ENCODE peak calls at places on chromosomes 6 and 20, in five cellular contexts. T, R, D, G and Y are unnamed samples.

GRCh38 chr6:87481936-87482335 is 9.2 kb downstream of the SLC35A1 start:
- DNase-seq in D (no peak), R (no peak), G (no peak), T (no peak), Y (no peak)

GRCh38 chr20:56987992-56988391 is 278.4 kb downstream of the BMP7 start:
- DNase-seq in G (no peak), T (no peak), D (no peak), R (no peak), Y (no peak)

GRCh38 chr20:8129211-8129986 is 2.7 kb upstream of the PLCB1 start:
- DNase-seq in D (no peak), G (no peak), T (no peak), R (no peak), Y (no peak)

GRCh38 chr6:144214029-144214428 is 63.7 kb downstream of the STX11 start:
- DNase-seq in D (no peak), T (no peak), G (no peak), R (no peak), Y (no peak)

GRCh38 chr6:15464211-15464725 is 198.6 kb downstream of the DTNBP1 start:
- DNase-seq in T (peak; percentile 73), G (peak; percentile 24), R (no peak), D (peak; percentile 56), Y (no peak)

GRCh38 chr6:128305976-128306375 is 214.4 kb downstream of the PTPRK start:
- DNase-seq in R (no peak), G (no peak), T (no peak), D (no peak), Y (no peak)

GRCh38 chr6:90195094-90195793 is 101.4 kb downstream of the BACH2 start:
- DNase-seq in G (no peak), R (no peak), D (no peak), T (no peak), Y (no peak)

GRCh38 chr6:41785689-41786450 is 1.6 kb upstream of the TOMM6 start:
- DNase-seq in G (no peak), D (no peak), T (no peak), R (no peak), Y (no peak)

GRCh38 chr6:160810238-160810637 is 108.2 kb downstream of the PLG start:
- DNase-seq in D (no peak), T (no peak), G (no peak), R (no peak), Y (no peak)

GRCh38 chr6:126033696-126034095 is 47.4 kb downstream of the TRMT11 start:
- DNase-seq in D (peak; percentile 32), R (no peak), G (no peak), T (no peak), Y (no peak)

GRCh38 chr20:36881888-36882287 is 6.0 kb downstream of the TLDC2 start:
- DNase-seq in D (no peak), R (no peak), G (no peak), T (no peak), Y (no peak)

GRCh38 chr6:73710948-73711347 is 14.9 kb downstream of the CD109 start:
- DNase-seq in R (no peak), G (no peak), T (no peak), D (no peak), Y (no peak)

GRCh38 chr20:37911838-37912273 is 8.9 kb downstream of the VSTM2L start:
- DNase-seq in R (no peak), T (peak; percentile 44), G (no peak), D (peak; percentile 85), Y (peak; percentile 39)

GRCh38 chr6:21808045-21808470 is 214.5 kb downstream of the SOX4 start:
- DNase-seq in D (no peak), R (no peak), T (no peak), G (no peak), Y (no peak)

GRCh38 chr6:71733970-71734899 is 152.1 kb upstream of the RIMS1 start:
- DNase-seq in R (no peak), T (no peak), D (no peak), G (no peak), Y (no peak)

GRCh38 chr20:43284481-43284880 is 94.8 kb upstream of the PTPRT start:
- DNase-seq in T (no peak), D (no peak), G (no peak), R (no peak), Y (no peak)